ENCODE peak calls at places on chromosome 20, in six cellular contexts. D is A549, V is brain microvascular endothelial cell, S is PC-3, Z is neural progenitor cell, E is fibroblast of lung. J is an unnamed sample.

GRCh38 chr20:34365765-34366213 is 2.7 kb downstream of the ITCH start:
- DNase-seq in D (no peak), V (no peak), E (no peak), S (no peak), Z (no peak), J (no peak)

GRCh38 chr20:20814685-20815084 is 102.2 kb upstream of the RALGAPA2 start:
- DNase-seq in E (no peak), V (no peak), S (no peak), Z (peak), D (peak), J (peak)

GRCh38 chr20:63544241-63544957 is 3.1 kb downstream of the SRMS start:
- DNase-seq in E (no peak), Z (no peak), V (no peak), S (no peak), D (no peak), J (peak)

GRCh38 chr20:3161316-3162079 is 1.8 kb upstream of the FASTKD5 start:
- DNase-seq in Z (no peak), S (no peak), D (no peak), E (no peak), V (no peak), J (no peak)

GRCh38 chr20:1861347-1861987 is 33.7 kb upstream of the SIRPA start:
- DNase-seq in D (peak), S (no peak), V (peak), E (peak), Z (no peak), J (no peak)

GRCh38 chr20:58048096-58048702 is 180.3 kb downstream of the ANKRD60 start:
- DNase-seq in Z (peak), S (peak), E (peak), V (peak), D (peak), J (no peak)

GRCh38 chr20:63775096-63775978 is 35.8 kb downstream of the SLC2A4RG start:
- DNase-seq in Z (peak), S (no peak), E (peak), D (no peak), V (peak), J (peak)

GRCh38 chr20:17854307-17854903 is 114.2 kb downstream of the SNX5 start:
- DNase-seq in Z (peak), V (peak), D (peak), E (peak), S (peak), J (peak)

GRCh38 chr20:64161595-64162238 is 2.5 kb upstream of the MYT1 start:
- DNase-seq in S (peak), V (peak), Z (peak), D (peak), E (peak), J (peak)

GRCh38 chr20:40781340-40781916 is 92.4 kb upstream of the MAFB start:
- DNase-seq in E (no peak), Z (no peak), S (no peak), V (no peak), D (no peak), J (no peak)

GRCh38 chr20:16533493-16533892 is 39.8 kb downstream of the KIF16B start:
- DNase-seq in E (peak), V (no peak), Z (no peak), D (no peak), S (no peak), J (no peak)

GRCh38 chr20:34982270-34983088 is 26.8 kb downstream of the MYH7B start:
- DNase-seq in E (no peak), V (no peak), S (no peak), Z (no peak), D (no peak), J (no peak)

GRCh38 chr20:23230766-23231385 is 119.7 kb upstream of the NXT1 start:
- DNase-seq in S (no peak), E (no peak), Z (no peak), V (no peak), D (no peak), J (no peak)

GRCh38 chr20:18497603-18498002 is 578 bp upstream of the RBBP9 start:
- DNase-seq in V (no peak), E (no peak), D (no peak), Z (no peak), S (no peak), J (no peak)

GRCh38 chr20:62581308-62581707 is 61.0 kb upstream of the SLCO4A1 start:
- DNase-seq in E (no peak), D (no peak), V (no peak), Z (no peak), S (no peak), J (no peak)

GRCh38 chr20:58117944-58118343 is 110.5 kb downstream of the ANKRD60 start:
- DNase-seq in D (no peak), Z (no peak), V (peak), S (no peak), E (no peak), J (no peak)

GRCh38 chr20:61708891-61709290 is 356.8 kb downstream of the TAF4 start:
- DNase-seq in S (no peak), V (no peak), D (no peak), E (no peak), Z (no peak), J (no peak)

GRCh38 chr20:62892348-62893304 is 31.0 kb upstream of the TCFL5 start:
- DNase-seq in S (no peak), Z (no peak), V (no peak), E (no peak), D (no peak), J (no peak)

GRCh38 chr20:48166082-48166835 is 381.0 kb upstream of the SULF2 start:
- DNase-seq in E (no peak), V (no peak), S (peak), D (no peak), Z (no peak), J (no peak)

GRCh38 chr20:2022163-2022562 is 28.3 kb upstream of the PDYN start:
- DNase-seq in V (no peak), Z (no peak), D (no peak), E (no peak), S (no peak), J (no peak)

GRCh38 chr20:57030611-57031600 is 235.5 kb downstream of the BMP7 start:
- DNase-seq in D (no peak), E (no peak), S (peak), V (peak), Z (no peak), J (no peak)

GRCh38 chr20:47490795-47491194 is 10.9 kb upstream of the NCOA3 start:
- DNase-seq in S (no peak), D (no peak), E (no peak), Z (no peak), V (no peak), J (no peak)

GRCh38 chr20:33554914-33555420 is 65.1 kb downstream of the CBFA2T2 start:
- DNase-seq in S (peak), V (peak), D (peak), Z (peak), E (peak), J (no peak)

GRCh38 chr20:11585752-11586352 is 331.8 kb upstream of the BTBD3 start:
- DNase-seq in V (peak), S (peak), Z (peak), D (peak), E (peak), J (no peak)

GRCh38 chr20:58071991-58072390 is 156.5 kb downstream of the ANKRD60 start:
- DNase-seq in E (no peak), S (no peak), D (no peak), V (no peak), Z (no peak), J (no peak)

GRCh38 chr20:15654208-15654649 is 919.0 kb downstream of the KIF16B start:
- DNase-seq in V (peak), Z (peak), S (peak), D (peak), E (peak), J (peak)

GRCh38 chr20:29874476-29875202 is 1382.8 kb upstream of the DEFB115 start:
- DNase-seq in E (no peak), V (no peak), D (no peak), Z (no peak), S (no peak), J (no peak)
- H3K4me3 ChIP-seq in E (no peak), V (no peak), D (no peak), Z (no peak), S (no peak), J (no peak)

GRCh38 chr20:60139663-60140446 is 181.6 kb downstream of the CDH26 start:
- DNase-seq in S (no peak), V (peak), E (no peak), Z (no peak), D (no peak), J (no peak)
- H3K27ac ChIP-seq in S (no peak), V (no peak), E (no peak), Z (no peak), D (no peak), J (no peak)

GRCh38 chr20:53020376-53020775 is 48.2 kb downstream of the TSHZ2 start:
- DNase-seq in Z (no peak), V (no peak), E (no peak), D (no peak), S (no peak), J (no peak)

GRCh38 chr20:53019464-53019863 is 47.3 kb downstream of the TSHZ2 start:
- DNase-seq in Z (no peak), S (no peak), V (no peak), D (no peak), E (no peak), J (no peak)

GRCh38 chr20:53021934-53022333 is 49.8 kb downstream of the TSHZ2 start:
- DNase-seq in V (no peak), Z (no peak), E (no peak), D (no peak), S (no peak), J (no peak)

GRCh38 chr20:53023717-53024116 is 51.6 kb downstream of the TSHZ2 start:
- DNase-seq in D (no peak), V (no peak), S (no peak), E (no peak), Z (no peak), J (no peak)

GRCh38 chr20:53020834-53021233 is 48.7 kb downstream of the TSHZ2 start:
- DNase-seq in S (no peak), V (no peak), Z (no peak), D (no peak), E (no peak), J (no peak)
- TF ChIP-seq CTCF in S (no peak), V (no peak), Z (no peak), D (no peak), E (no peak), J (no peak)

GRCh38 chr20:26208296-26209091 is 511.8 kb upstream of the ZNF337 start:
- DNase-seq in V (no peak), E (no peak), Z (peak), D (no peak), S (no peak), J (peak)
- H3K4me3 ChIP-seq in V (peak), E (no peak), Z (peak), D (peak), S (no peak), J (peak)

GRCh38 chr20:36527331-36528125 is 13.8 kb upstream of the MYL9 start:
- DNase-seq in E (peak), V (no peak), S (no peak), D (no peak), Z (no peak), J (no peak)

GRCh38 chr20:36528875-36529425 is 12.4 kb upstream of the MYL9 start:
- DNase-seq in Z (no peak), V (no peak), E (no peak), S (no peak), D (no peak), J (no peak)

GRCh38 chr20:36525620-36526365 is 15.5 kb upstream of the MYL9 start:
- DNase-seq in V (no peak), S (no peak), E (no peak), D (no peak), Z (no peak), J (no peak)

GRCh38 chr20:36526521-36527011 is 14.8 kb upstream of the MYL9 start:
- DNase-seq in V (no peak), E (no peak), Z (no peak), S (no peak), D (no peak), J (no peak)

DNA sequence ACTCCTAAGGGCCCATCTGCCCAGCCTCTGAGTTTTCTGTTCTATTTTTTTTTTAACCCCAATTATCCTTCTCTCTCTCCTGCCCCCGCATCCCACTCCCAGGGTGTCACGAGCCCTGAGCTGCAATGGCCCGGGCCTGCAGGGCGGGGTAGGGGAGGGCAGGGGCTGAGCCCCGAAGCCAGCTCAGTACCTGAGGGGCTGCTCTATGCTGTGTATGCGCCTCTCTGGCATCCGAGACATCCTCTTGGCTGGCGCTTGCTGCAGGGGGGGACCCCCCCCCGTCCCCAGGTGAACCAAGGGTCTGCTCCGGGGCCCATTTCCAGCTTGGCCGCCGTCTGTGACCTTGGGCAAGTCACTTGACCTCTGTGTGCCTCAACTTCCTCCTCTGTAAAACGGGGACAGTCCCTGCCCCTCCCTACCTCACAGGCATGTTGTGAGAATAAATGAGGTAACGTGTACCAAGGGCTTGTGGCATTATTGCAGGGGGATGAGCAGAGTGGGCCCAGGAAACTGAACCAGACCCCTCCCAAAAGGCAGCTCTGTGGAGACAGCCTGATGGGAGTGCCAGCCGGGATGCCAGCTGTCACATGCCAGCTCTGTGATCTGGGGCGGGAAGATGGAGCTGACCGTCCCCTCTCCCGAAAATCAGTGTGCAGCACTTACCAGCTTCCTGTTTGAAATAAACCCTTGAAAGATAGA is 13.0 kb upstream of the MYL9 start:
- DNase-seq in Z (no peak), E (no peak), V (no peak), D (no peak), S (no peak), J (no peak)
- H3K27ac ChIP-seq in Z (no peak), E (no peak), V (no peak), D (no peak), S (no peak), J (no peak)

DNA sequence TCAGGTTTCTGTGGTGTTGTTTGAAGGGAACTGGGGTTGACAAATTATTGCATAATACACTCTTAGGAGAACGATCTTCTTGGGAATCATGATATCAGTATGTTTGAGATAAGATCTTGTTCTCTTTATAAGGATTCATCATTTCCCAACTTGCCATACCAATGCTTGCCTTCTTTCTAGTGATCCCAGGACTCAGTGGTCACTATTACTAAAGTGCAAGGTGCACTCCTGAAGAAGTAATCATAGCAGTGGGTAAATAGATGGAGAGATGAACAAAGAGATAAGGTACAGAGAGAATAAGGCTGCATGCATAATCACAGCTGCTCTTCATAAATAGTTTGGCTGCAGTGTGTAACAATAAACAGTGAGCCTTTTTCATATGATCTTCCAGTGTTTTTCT is 404.0 kb downstream of the DOK5 start:
- DNase-seq in E (no peak), S (no peak), V (no peak), D (no peak), Z (no peak), J (no peak)
- TF ChIP-seq CTCF in E (no peak), S (no peak), V (no peak), D (no peak), Z (no peak), J (no peak)

GRCh38 chr20:44522841-44523240 is 971 bp upstream of the SERINC3 start:
- DNase-seq in D (no peak), V (no peak), S (no peak), Z (no peak), E (no peak), J (no peak)
- H3K4me3 ChIP-seq in D (no peak), V (no peak), S (peak), Z (no peak), E (no peak), J (no peak)

GRCh38 chr20:49595346-49595745 is 27.4 kb upstream of the PTGIS start:
- DNase-seq in Z (no peak), S (no peak), E (no peak), D (no peak), V (no peak), J (no peak)
- H3K27ac ChIP-seq in Z (no peak), S (no peak), E (peak), D (peak), V (peak), J (no peak)

DNA sequence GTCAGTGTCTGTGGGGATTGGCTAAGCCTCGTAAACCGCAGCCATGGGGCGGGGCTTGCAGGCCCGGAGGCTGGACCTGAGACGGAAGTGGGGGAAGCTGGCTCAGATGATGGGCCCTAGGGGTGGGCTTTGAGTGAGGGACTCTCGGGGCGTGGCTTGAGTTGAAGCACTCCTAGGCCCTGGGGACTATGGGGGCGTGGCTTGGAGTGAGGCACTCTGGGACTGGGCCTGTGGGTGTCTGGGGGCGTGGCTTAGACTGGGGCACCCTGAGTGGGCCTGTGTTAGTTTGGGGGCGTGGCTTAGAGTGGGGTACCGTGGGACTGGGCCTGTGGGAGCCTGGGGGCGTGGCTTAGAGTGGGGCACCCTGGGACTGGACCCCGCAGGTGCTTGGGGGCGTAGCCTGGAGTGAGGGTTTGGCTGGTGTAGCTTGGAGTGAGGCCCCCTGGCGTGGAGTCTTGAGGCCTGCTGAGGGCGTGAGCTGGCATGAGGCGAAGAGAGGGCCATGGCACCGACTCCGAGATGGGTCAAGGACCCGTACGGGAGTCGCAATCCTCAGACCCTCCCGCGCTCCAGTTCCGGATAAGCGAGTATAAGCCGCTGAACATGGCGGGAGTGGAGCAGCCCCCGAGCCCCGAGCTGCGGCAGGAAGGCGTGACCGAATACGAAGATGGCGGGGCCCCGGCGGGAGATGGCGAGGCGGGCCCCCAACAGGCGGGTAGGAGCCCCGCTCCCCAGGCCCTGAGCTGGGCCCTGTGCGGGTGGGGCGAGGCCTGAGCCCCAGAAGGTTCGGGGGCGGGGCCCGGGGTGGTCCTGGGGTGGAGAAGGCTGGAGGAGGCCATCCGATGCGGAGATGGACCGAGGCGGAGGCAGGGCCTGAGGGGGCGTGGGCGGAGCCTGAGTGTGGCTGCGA is 6.8 kb downstream of the L3MBTL1 start:
- DNase-seq in S (peak), E (peak), V (peak), Z (peak), D (no peak), J (peak)
- TF ChIP-seq CTCF in S (peak), E (peak), V (peak), Z (peak), D (no peak), J (peak)